ENCODE peak calls at places on chromosomes 12 and 14, in seven cellular contexts. R is mammary epithelial cell, I is DND-41, D is adipocyte, W is NT2/D1, Y is fibroblast of lung, Q is IMR-90. N is an unnamed sample.
A peak's percentile ranks its signal among the peaks of the same experiment; 100 is the strongest.

GRCh38 chr12:122790393-122791075 is 16.2 kb downstream of the CCDC62 start:
- DNase-seq in I (no peak), Y (no peak), Q (peak; percentile 31), R (peak; percentile 89), W (peak; percentile 63), D (no peak), N (no peak)

GRCh38 chr14:101235042-101235871 is 326.0 kb upstream of the DIO3 start:
- DNase-seq in I (peak; percentile 66), Q (peak; percentile 32), Y (peak; percentile 41), R (peak; percentile 5), D (peak; percentile 68), W (peak; percentile 22), N (peak; percentile 26)

GRCh38 chr14:68779761-68780323 is 13.0 kb downstream of the ZFP36L1 start:
- DNase-seq in W (no peak), R (peak; percentile 64), D (peak; percentile 84), Q (peak; percentile 91), I (peak; percentile 41), Y (peak; percentile 88), N (peak; percentile 94)

GRCh38 chr12:51678086-51678724 is 87.2 kb downstream of the SCN8A start:
- DNase-seq in Y (peak; percentile 62), D (peak; percentile 63), R (peak; percentile 31), Q (peak; percentile 67), W (peak; percentile 57), I (peak; percentile 49), N (peak; percentile 34)

GRCh38 chr12:43740511-43741100 is 18.0 kb downstream of the PUS7L start:
- DNase-seq in D (no peak), W (no peak), Y (no peak), R (no peak), I (no peak), Q (peak; percentile 14), N (no peak)

GRCh38 chr12:53862831-53863230 is 75.8 kb upstream of the HOXC13 start:
- DNase-seq in Q (peak; percentile 2), W (no peak), Y (no peak), R (peak; percentile 69), D (peak; percentile 30), I (no peak), N (no peak)

GRCh38 chr12:64004639-64005038 is 160.1 kb downstream of the SRGAP1 start:
- DNase-seq in Y (no peak), W (no peak), R (no peak), I (no peak), Q (peak; percentile 78), D (peak; percentile 45), N (no peak)

GRCh38 chr12:11758838-11759509 is 109.5 kb downstream of the ETV6 start:
- DNase-seq in W (no peak), D (no peak), Q (peak; percentile 47), Y (peak; percentile 33), I (no peak), R (no peak), N (no peak)

GRCh38 chr12:121812921-121813896 is 9.4 kb downstream of the SETD1B start:
- DNase-seq in R (no peak), I (no peak), Q (no peak), D (peak; percentile 72), Y (peak; percentile 62), W (no peak), N (no peak)

GRCh38 chr12:69151254-69151751 is 88.1 kb upstream of the CPSF6 start:
- DNase-seq in Q (no peak), D (peak; percentile 91), W (no peak), Y (peak; percentile 16), I (no peak), R (no peak), N (no peak)

DNA sequence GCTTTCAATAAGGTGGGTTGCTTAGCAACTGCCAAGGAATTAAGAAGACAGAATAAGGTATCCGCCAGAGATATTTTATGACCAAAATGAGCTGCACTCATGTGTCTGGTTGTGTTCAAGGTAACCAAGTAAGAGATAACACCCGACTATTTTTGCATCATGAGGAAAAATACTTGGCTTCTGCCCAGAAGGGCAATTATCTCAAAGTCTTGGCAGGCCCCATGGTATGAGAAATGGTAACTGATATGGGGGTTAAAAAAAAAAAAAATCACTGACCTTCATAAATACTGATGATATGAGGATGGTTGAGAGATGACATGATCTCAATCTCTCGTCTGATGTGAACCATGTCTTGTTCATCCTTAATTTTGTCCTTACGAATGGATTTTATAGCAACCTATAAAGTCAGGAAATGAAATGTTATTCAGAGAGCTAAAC is 32.6 kb downstream of the NUAK1 start:
- DNase-seq in R (no peak), D (no peak), Y (no peak), Q (no peak), I (no peak), W (no peak), N (no peak)
- H3K9ac ChIP-seq in R (no peak overlapping the region), D (no peak overlapping the region), Y (no peak overlapping the region), Q (no peak overlapping the region), I (no peak overlapping the region), W (no peak overlapping the region), N (no peak overlapping the region)

GRCh38 chr14:100065942-100066574 is 836 bp downstream of the EVL start:
- DNase-seq in Y (no peak), Q (no peak), W (no peak), D (no peak), I (peak; percentile 89), R (no peak), N (no peak)
- H3K9ac ChIP-seq in Y (no peak overlapping the region), Q (no peak overlapping the region), W (no peak overlapping the region), D (no peak overlapping the region), I (peak overlapping the region; percentile 78), R (no peak overlapping the region), N (no peak overlapping the region)

GRCh38 chr12:12898136-12898712 is 6.9 kb downstream of the GPRC5A start:
- DNase-seq in W (no peak), Y (no peak), R (no peak), I (no peak), Q (no peak), D (no peak), N (no peak)

GRCh38 chr12:12901158-12901791 is 9.9 kb downstream of the GPRC5A start:
- DNase-seq in D (peak; percentile 87), R (peak; percentile 96), Q (peak; percentile 94), Y (peak; percentile 91), W (no peak), I (no peak), N (no peak)

GRCh38 chr12:12900786-12901157 is 9.4 kb downstream of the GPRC5A start:
- DNase-seq in D (no peak), Q (no peak), R (no peak), W (no peak), I (no peak), Y (no peak), N (no peak)

GRCh38 chr12:12898911-12899511 is 7.6 kb downstream of the GPRC5A start:
- DNase-seq in I (no peak), D (no peak), W (no peak), R (no peak), Y (no peak), Q (no peak), N (no peak)

GRCh38 chr12:12899530-12900380 is 8.4 kb downstream of the GPRC5A start:
- DNase-seq in Q (peak; percentile 98), D (peak; percentile 82), Y (peak; percentile 97), W (no peak), R (peak; percentile 79), I (no peak), N (no peak)
- H3K9ac ChIP-seq in Q (peak overlapping the region; percentile 50), D (peak overlapping the region; percentile 19), Y (peak overlapping the region; percentile 42), W (no peak overlapping the region), R (peak overlapping the region; percentile 6), I (no peak overlapping the region), N (peak overlapping the region; percentile 30)

GRCh38 chr12:108822458-108823205 is 34.8 kb downstream of the SSH1 start:
- DNase-seq in Q (no peak), D (no peak), W (no peak), Y (no peak), R (no peak), I (no peak), N (no peak)
- H3K9ac ChIP-seq in Q (peak overlapping the region; percentile 36), D (peak overlapping the region; percentile 90), W (no peak overlapping the region), Y (no peak overlapping the region), R (no peak overlapping the region), I (no peak overlapping the region), N (peak overlapping the region; percentile 15)

DNA sequence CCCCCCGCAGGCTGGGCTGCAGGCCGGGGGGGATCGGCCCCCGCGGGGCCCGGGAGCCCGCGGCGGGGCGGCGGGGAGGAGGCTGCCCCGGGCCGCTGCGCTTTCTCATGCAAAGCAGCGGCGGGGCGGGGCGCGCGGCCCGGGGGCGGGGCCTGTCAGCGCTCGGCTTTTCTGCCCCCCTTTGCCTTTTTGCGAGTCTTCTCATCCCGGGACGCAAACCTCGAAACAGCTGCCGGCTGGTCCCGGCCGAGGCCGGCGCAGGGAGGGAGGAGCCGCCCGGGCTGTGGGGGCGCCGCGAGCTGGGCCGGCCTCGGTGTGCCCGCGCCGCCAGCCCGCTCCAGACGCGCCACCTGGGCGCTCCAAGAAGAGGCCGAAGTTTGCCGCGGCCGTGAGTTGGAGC is at the start of gene FZD10:
- DNase-seq in D (peak; percentile 17), I (no peak), Q (no peak), Y (no peak), W (no peak), R (no peak), N (no peak)
- H3K9ac ChIP-seq in D (no peak within 1 kb of the TSS), I (no peak within 1 kb of the TSS), Q (no peak within 1 kb of the TSS), Y (no peak within 1 kb of the TSS), W (peak within 1 kb of the TSS; percentile 68), R (no peak within 1 kb of the TSS), N (no peak within 1 kb of the TSS)

DNA sequence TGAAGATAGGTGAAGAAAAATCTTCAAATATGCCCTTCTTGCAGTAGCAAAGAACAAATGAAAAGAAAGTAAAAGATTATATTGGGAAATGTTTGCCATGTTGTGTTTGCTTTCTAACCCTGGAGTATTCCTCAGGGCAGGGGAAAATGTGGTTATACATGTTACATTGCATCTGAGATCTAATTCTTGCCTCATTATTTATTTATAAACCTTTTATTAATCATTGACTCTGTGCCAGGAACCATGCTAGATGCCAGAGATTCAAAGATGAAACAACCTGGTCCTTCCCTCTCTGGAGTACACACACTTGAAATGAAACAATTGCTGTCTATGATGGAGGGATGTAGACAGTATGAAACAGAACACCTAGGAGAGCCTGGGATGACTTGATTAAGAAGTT is 128.1 kb upstream of the HMGA2 start:
- DNase-seq in Q (peak; percentile 37), I (no peak), Y (peak; percentile 28), W (no peak), R (peak; percentile 45), D (no peak), N (no peak)
- H3K9ac ChIP-seq in Q (no peak overlapping the region), I (no peak overlapping the region), Y (no peak overlapping the region), W (no peak overlapping the region), R (no peak overlapping the region), D (no peak overlapping the region), N (peak overlapping the region; percentile 9)

DNA sequence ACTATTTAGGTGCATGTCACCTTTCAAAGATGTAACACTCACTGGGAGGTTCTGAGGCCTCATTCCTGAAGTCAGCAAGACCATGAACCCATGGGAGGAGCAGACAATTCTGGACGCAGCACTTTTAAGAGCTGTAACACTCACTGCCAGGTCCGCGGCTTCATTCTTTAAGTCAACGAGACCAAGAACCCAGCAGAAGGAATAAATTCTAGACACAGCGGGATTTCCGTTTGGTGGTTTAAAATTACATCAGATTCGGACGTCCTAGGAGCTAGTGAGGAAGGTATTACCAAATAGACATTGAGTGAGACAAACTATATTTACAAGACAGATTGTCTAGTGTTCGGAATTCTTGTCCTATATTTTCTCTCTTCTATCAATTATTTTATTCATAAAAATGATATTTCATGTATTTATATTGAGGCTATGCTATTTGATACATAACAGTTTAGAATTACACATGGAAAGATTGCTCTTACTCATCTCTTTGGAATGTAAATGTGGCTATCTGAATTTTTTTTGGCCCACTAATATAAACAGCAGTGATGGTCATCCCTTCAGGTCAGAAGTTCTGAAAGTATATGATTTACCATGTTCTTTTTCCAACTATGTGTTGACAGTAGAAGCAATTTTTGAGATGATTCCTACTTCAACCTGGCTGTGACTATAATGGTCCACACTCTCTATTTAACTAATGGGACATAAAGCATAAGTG is 1973.0 kb upstream of the FLRT2 start:
- DNase-seq in Q (peak; percentile 91), R (no peak), Y (peak; percentile 90), D (peak; percentile 66), W (no peak), I (no peak), N (no peak)
- H3K9ac ChIP-seq in Q (no peak overlapping the region), R (no peak overlapping the region), Y (no peak overlapping the region), D (no peak overlapping the region), W (no peak overlapping the region), I (no peak overlapping the region), N (no peak overlapping the region)